ENCODE peak calls at places on chromosomes 2 and 18, in eight cellular contexts. G is uterus; S is glutamatergic neuron; C is stimulated activated CD4-positive, alpha-beta T cell treated with anti-CD3 and anti-CD28 coated beads, Interleukin-1b, Interleukin-23, amount 100 ng/mL, for 1 hour; M is Karpas-422; N is DMS79 treated with DMSO at 0.1 percent for 48 hours; Y is GM20000; D is Panc1. V is an unnamed sample.

GRCh38 chr2:100064165-100064564 is 78.2 kb downstream of the AFF3 start:
- DNase-seq in G (no peak), S (no peak), C (no peak), M (no peak), N (no peak), Y (no peak), D (no peak), V (no peak)

GRCh38 chr2:43220982-43221659 is 5.3 kb downstream of the ZFP36L2 start:
- DNase-seq in G (peak), S (peak), C (no peak), M (peak), N (no peak), Y (no peak), D (no peak), V (no peak)

GRCh38 chr2:195961873-195962272 is 106.8 kb downstream of the DNAH7 start:
- DNase-seq in G (no peak), S (no peak), C (no peak), M (no peak), N (no peak), Y (peak), D (no peak), V (no peak)

GRCh38 chr18:44128365-44128764 is 552.3 kb upstream of the SETBP1 start:
- DNase-seq in G (no peak), S (no peak), C (no peak), M (no peak), N (no peak), Y (no peak), D (no peak), V (peak)

GRCh38 chr18:70454705-70455322 is 166.0 kb downstream of the SOCS6 start:
- DNase-seq in G (no peak), S (no peak), C (no peak), M (peak), N (peak), Y (peak), D (peak), V (peak)

GRCh38 chr2:151525872-151526271 is 116.2 kb downstream of the RIF1 start:
- DNase-seq in G (no peak), S (no peak), C (no peak), M (peak), N (peak), Y (no peak), D (no peak), V (no peak)

GRCh38 chr2:105102963-105103421 is 65.1 kb downstream of the MRPS9 start:
- DNase-seq in G (no peak), S (no peak), C (no peak), M (no peak), N (no peak), Y (no peak), D (no peak), V (peak)

GRCh38 chr2:186848873-186849578 is at the start of gene ZSWIM2:
- DNase-seq in G (peak), S (peak), C (no peak), M (no peak), N (peak), Y (peak), D (no peak), V (no peak)

GRCh38 chr2:120066708-120067547 is 54.1 kb downstream of the EPB41L5 start:
- DNase-seq in G (no peak), S (no peak), C (no peak), M (no peak), N (peak), Y (no peak), D (peak), V (no peak)

GRCh38 chr2:217402622-217403383 is 542.9 kb upstream of the TNP1 start:
- DNase-seq in G (peak), S (no peak), C (no peak), M (no peak), N (peak), Y (no peak), D (no peak), V (peak)

GRCh38 chr2:61855178-61855523 is 1.3 kb upstream of the FAM161A start:
- DNase-seq in G (peak), S (peak), C (no peak), M (no peak), N (peak), Y (no peak), D (no peak), V (peak)

GRCh38 chr2:219576505-219577388 is 4.6 kb downstream of the INHA start:
- DNase-seq in G (no peak), S (peak), C (no peak), M (no peak), N (peak), Y (no peak), D (no peak), V (peak)

GRCh38 chr2:80062298-80062697 is 242.3 kb downstream of the LRRTM1 start:
- DNase-seq in G (no peak), S (no peak), C (no peak), M (no peak), N (no peak), Y (no peak), D (no peak), V (no peak)

GRCh38 chr2:34215174-34215573 is 616.1 kb upstream of the FAM98A start:
- DNase-seq in G (no peak), S (no peak), C (no peak), M (no peak), N (no peak), Y (no peak), D (no peak), V (no peak)

GRCh38 chr2:144403940-144404339 is 116.0 kb downstream of the ZEB2 start:
- DNase-seq in G (no peak), S (peak), C (no peak), M (no peak), N (no peak), Y (no peak), D (no peak), V (no peak)

GRCh38 chr2:172281648-172282576 is 145.5 kb upstream of the ITGA6 start:
- DNase-seq in G (no peak), S (no peak), C (no peak), M (no peak), N (no peak), Y (no peak), D (no peak), V (peak)

GRCh38 chr2:193703411-193703810 is 1508.7 kb upstream of the TMEFF2 start:
- DNase-seq in G (no peak), S (no peak), C (no peak), M (no peak), N (no peak), Y (no peak), D (no peak), V (no peak)

GRCh38 chr2:56613917-56614316 is 430.1 kb downstream of the CCDC85A start:
- DNase-seq in G (no peak), S (no peak), C (no peak), M (no peak), N (no peak), Y (no peak), D (no peak), V (no peak)

GRCh38 chr2:209476367-209477191 is 52.7 kb downstream of the MAP2 start:
- DNase-seq in G (no peak), S (no peak), C (no peak), M (no peak), N (peak), Y (no peak), D (no peak), V (no peak)

GRCh38 chr2:239391286-239392071 is 9.3 kb downstream of the HDAC4 start:
- DNase-seq in G (no peak), S (peak), C (no peak), M (no peak), N (no peak), Y (no peak), D (no peak), V (no peak)

GRCh38 chr2:96353606-96354095 is 18.1 kb downstream of the NCAPH start:
- DNase-seq in G (no peak), S (no peak), C (no peak), M (no peak), N (no peak), Y (no peak), D (no peak), V (no peak)

GRCh38 chr2:168660859-168661258 is 141.6 kb upstream of the NOSTRIN start:
- DNase-seq in G (no peak), S (peak), C (no peak), M (no peak), N (no peak), Y (no peak), D (no peak), V (no peak)

GRCh38 chr18:73774836-73775509 is 372.7 kb downstream of the FBXO15 start:
- DNase-seq in G (peak), S (no peak), C (no peak), M (no peak), N (no peak), Y (no peak), D (peak), V (no peak)

GRCh38 chr2:20994130-20994529 is 49.7 kb downstream of the APOB start:
- DNase-seq in G (no peak), S (no peak), C (no peak), M (no peak), N (no peak), Y (peak), D (no peak), V (no peak)

GRCh38 chr2:32852821-32853220 is 93.9 kb upstream of the LTBP1 start:
- DNase-seq in G (no peak), S (no peak), C (no peak), M (no peak), N (peak), Y (no peak), D (no peak), V (no peak)

GRCh38 chr2:231781798-231782726 is 980 bp upstream of the PDE6D start:
- DNase-seq in G (no peak), S (no peak), C (no peak), M (peak), N (peak), Y (peak), D (peak), V (peak)

GRCh38 chr18:26843760-26844159 is 21.7 kb downstream of the AQP4 start:
- DNase-seq in G (no peak), S (no peak), C (no peak), M (no peak), N (no peak), Y (no peak), D (no peak), V (no peak)

GRCh38 chr2:66237470-66238354 is 197.2 kb upstream of the MEIS1 start:
- DNase-seq in G (no peak), S (no peak), C (no peak), M (no peak), N (peak), Y (no peak), D (no peak), V (no peak)

GRCh38 chr2:188444106-188444835 is 152.6 kb downstream of the GULP1 start:
- DNase-seq in G (no peak), S (no peak), C (no peak), M (no peak), N (no peak), Y (no peak), D (no peak), V (no peak)

GRCh38 chr18:9017170-9017899 is 85.2 kb upstream of the NDUFV2 start:
- DNase-seq in G (peak), S (peak), C (peak), M (peak), N (no peak), Y (peak), D (peak), V (peak)

GRCh38 chr2:240839152-240840143 is 19.4 kb upstream of the KIF1A start:
- DNase-seq in G (no peak), S (no peak), C (no peak), M (no peak), N (no peak), Y (no peak), D (no peak), V (peak)

GRCh38 chr2:54310314-54310713 is 54.3 kb upstream of the TSPYL6 start:
- DNase-seq in G (no peak), S (no peak), C (no peak), M (no peak), N (no peak), Y (no peak), D (no peak), V (peak)

GRCh38 chr2:65231121-65231520 is 3.5 kb downstream of the ACTR2 start:
- DNase-seq in G (no peak), S (no peak), C (no peak), M (no peak), N (no peak), Y (no peak), D (no peak), V (peak)

GRCh38 chr2:236168110-236169067 is at the start of gene GBX2:
- DNase-seq in G (no peak), S (peak), C (no peak), M (no peak), N (peak), Y (peak), D (no peak), V (peak)

GRCh38 chr2:67873916-67874315 is 188.9 kb downstream of the C1D start:
- DNase-seq in G (no peak), S (no peak), C (no peak), M (no peak), N (no peak), Y (no peak), D (no peak), V (no peak)

GRCh38 chr2:56008661-56009411 is 85.3 kb upstream of the EFEMP1 start:
- DNase-seq in G (peak), S (peak), C (no peak), M (no peak), N (peak), Y (no peak), D (no peak), V (peak)

GRCh38 chr2:232485333-232485756 is 2.3 kb downstream of the ECEL1 start:
- DNase-seq in G (no peak), S (peak), C (no peak), M (no peak), N (no peak), Y (no peak), D (no peak), V (no peak)

GRCh38 chr2:160379399-160379798 is 114.2 kb downstream of the RBMS1 start:
- DNase-seq in G (no peak), S (no peak), C (no peak), M (no peak), N (no peak), Y (no peak), D (no peak), V (no peak)

GRCh38 chr2:179274749-179275148 is 10.1 kb upstream of the SESTD1 start:
- DNase-seq in G (no peak), S (no peak), C (no peak), M (no peak), N (no peak), Y (no peak), D (no peak), V (no peak)